ENCODE peak calls at places on chromosomes 11 and 22, in ten cellular contexts. Z is NCI-H2029 treated with DMSO at 0.1 percent for 48 hours; J is T-helper 2 cell; P is H9; T is glutamatergic neuron; E is tibial nerve; W is right lobe of liver; S is effector memory CD4-positive, alpha-beta T cell; A is NCI-H345; C is T1000. L is an unnamed sample.

GRCh38 chr11:109291553-109291952 is 130.4 kb upstream of the C11orf87 start:
- DNase-seq in Z (no peak), J (no peak), P (no peak), T (no peak), E (no peak), W (no peak), S (no peak), A (no peak), C (no peak), L (no peak)

GRCh38 chr11:29634248-29634647 is 382.6 kb downstream of the KCNA4 start:
- DNase-seq in Z (no peak), J (no peak), P (no peak), T (no peak), E (no peak), W (no peak), S (no peak), A (no peak), C (no peak), L (no peak)

GRCh38 chr11:23540101-23540561 is 679.9 kb upstream of the CCDC179 start:
- DNase-seq in Z (peak), J (no peak), P (peak), T (no peak), E (no peak), W (no peak), S (no peak), A (peak), C (peak), L (no peak)

GRCh38 chr22:49267996-49268395 is 559.7 kb downstream of the BRD1 start:
- DNase-seq in Z (no peak), J (no peak), P (no peak), T (no peak), E (no peak), W (no peak), S (no peak), A (no peak), C (no peak), L (no peak)

GRCh38 chr11:3341298-3341697 is 37.6 kb downstream of the ZNF195 start:
- DNase-seq in Z (peak), J (peak), P (peak), T (peak), E (peak), W (no peak), S (peak), A (peak), C (no peak), L (no peak)

GRCh38 chr11:65779919-65780769 is 632 bp downstream of the AP5B1 start:
- DNase-seq in Z (peak), J (peak), P (peak), T (peak), E (peak), W (peak), S (peak), A (peak), C (peak), L (peak)

GRCh38 chr11:75733346-75734107 is 15.9 kb downstream of the MOGAT2 start:
- DNase-seq in Z (peak), J (no peak), P (no peak), T (no peak), E (no peak), W (no peak), S (no peak), A (peak), C (no peak), L (peak)

GRCh38 chr11:31421840-31422239 is 52.2 kb downstream of the DNAJC24 start:
- DNase-seq in Z (no peak), J (no peak), P (no peak), T (no peak), E (no peak), W (no peak), S (no peak), A (no peak), C (no peak), L (no peak)

GRCh38 chr11:3823303-3823702 is 14.9 kb downstream of the PGAP2 start:
- DNase-seq in Z (no peak), J (no peak), P (no peak), T (no peak), E (no peak), W (no peak), S (no peak), A (no peak), C (no peak), L (no peak)

GRCh38 chr11:39174228-39174627 is 2285.2 kb downstream of the LRRC4C start:
- DNase-seq in Z (no peak), J (no peak), P (no peak), T (no peak), E (no peak), W (no peak), S (no peak), A (no peak), C (no peak), L (no peak)

GRCh38 chr11:44120169-44120568 is 24.7 kb downstream of the EXT2 start:
- DNase-seq in Z (no peak), J (no peak), P (no peak), T (no peak), E (no peak), W (no peak), S (no peak), A (no peak), C (no peak), L (no peak)

GRCh38 chr22:50274311-50274710 is 4.1 kb upstream of the MAPK11 start:
- DNase-seq in Z (no peak), J (no peak), P (no peak), T (peak), E (peak), W (peak), S (no peak), A (peak), C (no peak), L (no peak)

GRCh38 chr22:20783844-20784723 is 10.2 kb downstream of the SERPIND1 start:
- DNase-seq in Z (peak), J (peak), P (peak), T (no peak), E (peak), W (no peak), S (peak), A (peak), C (peak), L (peak)